ENCODE peak calls at places on chromosomes 16 and 17, in six cellular contexts. One of them, this sample, is unnamed.

GRCh38 chr17:41793749-41794602 is 7.5 kb upstream of the JUP start:
- DNase-seq in stimulated activated CD8-positive, alpha-beta memory T cell treated with anti-CD3 and anti-CD28 coated beads, Interleukin-15, amount 100 ng/mL, for 1 hour: no peak
- DNase-seq in hippocampal formation: no peak
- DNase-seq in pulmonary artery endothelial cell: no peak
- DNase-seq in occipital lobe: no peak
- DNase-seq in NCI-H524 treated with DMSO at 0.1 percent for 48 hours: no peak
- DNase-seq in this sample: peak

GRCh38 chr16:17921357-17921978 is 415.1 kb downstream of the NPIPA8 start:
- DNase-seq in stimulated activated CD8-positive, alpha-beta memory T cell treated with anti-CD3 and anti-CD28 coated beads, Interleukin-15, amount 100 ng/mL, for 1 hour: peak
- DNase-seq in hippocampal formation: no peak
- DNase-seq in pulmonary artery endothelial cell: no peak
- DNase-seq in occipital lobe: no peak
- DNase-seq in NCI-H524 treated with DMSO at 0.1 percent for 48 hours: no peak
- DNase-seq in this sample: no peak

GRCh38 chr17:46181940-46182339 is 11.3 kb downstream of the KANSL1 start:
- DNase-seq in stimulated activated CD8-positive, alpha-beta memory T cell treated with anti-CD3 and anti-CD28 coated beads, Interleukin-15, amount 100 ng/mL, for 1 hour: no peak
- DNase-seq in hippocampal formation: no peak
- DNase-seq in pulmonary artery endothelial cell: no peak
- DNase-seq in occipital lobe: no peak
- DNase-seq in NCI-H524 treated with DMSO at 0.1 percent for 48 hours: no peak
- DNase-seq in this sample: no peak

GRCh38 chr17:28570716-28571254 is 539 bp downstream of the PIGS start:
- DNase-seq in stimulated activated CD8-positive, alpha-beta memory T cell treated with anti-CD3 and anti-CD28 coated beads, Interleukin-15, amount 100 ng/mL, for 1 hour: no peak
- DNase-seq in hippocampal formation: no peak
- DNase-seq in pulmonary artery endothelial cell: no peak
- DNase-seq in occipital lobe: peak
- DNase-seq in NCI-H524 treated with DMSO at 0.1 percent for 48 hours: no peak
- DNase-seq in this sample: peak

GRCh38 chr17:45282683-45283644 is 21.1 kb upstream of the SPATA32 start:
- DNase-seq in stimulated activated CD8-positive, alpha-beta memory T cell treated with anti-CD3 and anti-CD28 coated beads, Interleukin-15, amount 100 ng/mL, for 1 hour: no peak
- DNase-seq in hippocampal formation: no peak
- DNase-seq in pulmonary artery endothelial cell: no peak
- DNase-seq in occipital lobe: peak
- DNase-seq in NCI-H524 treated with DMSO at 0.1 percent for 48 hours: peak
- DNase-seq in this sample: no peak

GRCh38 chr16:84786605-84787302 is 33.0 kb upstream of the CRISPLD2 start:
- DNase-seq in stimulated activated CD8-positive, alpha-beta memory T cell treated with anti-CD3 and anti-CD28 coated beads, Interleukin-15, amount 100 ng/mL, for 1 hour: no peak
- DNase-seq in hippocampal formation: no peak
- DNase-seq in pulmonary artery endothelial cell: no peak
- DNase-seq in occipital lobe: no peak
- DNase-seq in NCI-H524 treated with DMSO at 0.1 percent for 48 hours: no peak
- DNase-seq in this sample: no peak

GRCh38 chr16:75256059-75256870 is 4.8 kb upstream of the BCAR1 start:
- DNase-seq in stimulated activated CD8-positive, alpha-beta memory T cell treated with anti-CD3 and anti-CD28 coated beads, Interleukin-15, amount 100 ng/mL, for 1 hour: no peak
- DNase-seq in hippocampal formation: no peak
- DNase-seq in pulmonary artery endothelial cell: no peak
- DNase-seq in occipital lobe: no peak
- DNase-seq in NCI-H524 treated with DMSO at 0.1 percent for 48 hours: no peak
- DNase-seq in this sample: peak

GRCh38 chr16:81633147-81633619 is 145.9 kb upstream of the PLCG2 start:
- DNase-seq in stimulated activated CD8-positive, alpha-beta memory T cell treated with anti-CD3 and anti-CD28 coated beads, Interleukin-15, amount 100 ng/mL, for 1 hour: no peak
- DNase-seq in hippocampal formation: no peak
- DNase-seq in pulmonary artery endothelial cell: no peak
- DNase-seq in occipital lobe: no peak
- DNase-seq in NCI-H524 treated with DMSO at 0.1 percent for 48 hours: no peak
- DNase-seq in this sample: no peak

GRCh38 chr17:3885271-3885670 is 7.6 kb downstream of the CAMKK1 start:
- DNase-seq in stimulated activated CD8-positive, alpha-beta memory T cell treated with anti-CD3 and anti-CD28 coated beads, Interleukin-15, amount 100 ng/mL, for 1 hour: no peak
- DNase-seq in hippocampal formation: no peak
- DNase-seq in pulmonary artery endothelial cell: no peak
- DNase-seq in occipital lobe: no peak
- DNase-seq in NCI-H524 treated with DMSO at 0.1 percent for 48 hours: no peak
- DNase-seq in this sample: no peak

GRCh38 chr16:5504028-5504758 is 406.6 kb upstream of the EEF2KMT start:
- DNase-seq in stimulated activated CD8-positive, alpha-beta memory T cell treated with anti-CD3 and anti-CD28 coated beads, Interleukin-15, amount 100 ng/mL, for 1 hour: no peak
- DNase-seq in hippocampal formation: peak
- DNase-seq in pulmonary artery endothelial cell: no peak
- DNase-seq in occipital lobe: peak
- DNase-seq in NCI-H524 treated with DMSO at 0.1 percent for 48 hours: no peak
- DNase-seq in this sample: no peak

GRCh38 chr16:16828913-16829398 is 450.0 kb downstream of the NPIPA7 start:
- DNase-seq in stimulated activated CD8-positive, alpha-beta memory T cell treated with anti-CD3 and anti-CD28 coated beads, Interleukin-15, amount 100 ng/mL, for 1 hour: no peak
- DNase-seq in hippocampal formation: no peak
- DNase-seq in pulmonary artery endothelial cell: no peak
- DNase-seq in occipital lobe: no peak
- DNase-seq in NCI-H524 treated with DMSO at 0.1 percent for 48 hours: no peak
- DNase-seq in this sample: no peak

GRCh38 chr17:39001703-39002637 is 34.8 kb upstream of the FBXO47 start:
- DNase-seq in stimulated activated CD8-positive, alpha-beta memory T cell treated with anti-CD3 and anti-CD28 coated beads, Interleukin-15, amount 100 ng/mL, for 1 hour: no peak
- DNase-seq in hippocampal formation: no peak
- DNase-seq in pulmonary artery endothelial cell: no peak
- DNase-seq in occipital lobe: peak
- DNase-seq in NCI-H524 treated with DMSO at 0.1 percent for 48 hours: no peak
- DNase-seq in this sample: peak

GRCh38 chr17:34397265-34397664 is 34.2 kb upstream of the CCL1 start:
- DNase-seq in stimulated activated CD8-positive, alpha-beta memory T cell treated with anti-CD3 and anti-CD28 coated beads, Interleukin-15, amount 100 ng/mL, for 1 hour: no peak
- DNase-seq in hippocampal formation: no peak
- DNase-seq in pulmonary artery endothelial cell: no peak
- DNase-seq in occipital lobe: no peak
- DNase-seq in NCI-H524 treated with DMSO at 0.1 percent for 48 hours: no peak
- DNase-seq in this sample: no peak

GRCh38 chr16:88703486-88704309 is 2.5 kb downstream of the RNF166 start:
- DNase-seq in stimulated activated CD8-positive, alpha-beta memory T cell treated with anti-CD3 and anti-CD28 coated beads, Interleukin-15, amount 100 ng/mL, for 1 hour: peak
- DNase-seq in hippocampal formation: no peak
- DNase-seq in pulmonary artery endothelial cell: no peak
- DNase-seq in occipital lobe: peak
- DNase-seq in NCI-H524 treated with DMSO at 0.1 percent for 48 hours: no peak
- DNase-seq in this sample: no peak

GRCh38 chr17:11882716-11883115 is 114.6 kb downstream of the ZNF18 start:
- DNase-seq in stimulated activated CD8-positive, alpha-beta memory T cell treated with anti-CD3 and anti-CD28 coated beads, Interleukin-15, amount 100 ng/mL, for 1 hour: no peak
- DNase-seq in hippocampal formation: no peak
- DNase-seq in pulmonary artery endothelial cell: no peak
- DNase-seq in occipital lobe: no peak
- DNase-seq in NCI-H524 treated with DMSO at 0.1 percent for 48 hours: no peak
- DNase-seq in this sample: no peak

GRCh38 chr16:65745-66144 is 6.7 kb downstream of the RHBDF1 start:
- DNase-seq in stimulated activated CD8-positive, alpha-beta memory T cell treated with anti-CD3 and anti-CD28 coated beads, Interleukin-15, amount 100 ng/mL, for 1 hour: peak
- DNase-seq in hippocampal formation: peak
- DNase-seq in pulmonary artery endothelial cell: no peak
- DNase-seq in occipital lobe: peak
- DNase-seq in NCI-H524 treated with DMSO at 0.1 percent for 48 hours: no peak
- DNase-seq in this sample: peak

GRCh38 chr16:24093049-24093448 is 163.1 kb upstream of the CACNG3 start:
- DNase-seq in stimulated activated CD8-positive, alpha-beta memory T cell treated with anti-CD3 and anti-CD28 coated beads, Interleukin-15, amount 100 ng/mL, for 1 hour: no peak
- DNase-seq in hippocampal formation: no peak
- DNase-seq in pulmonary artery endothelial cell: no peak
- DNase-seq in occipital lobe: no peak
- DNase-seq in NCI-H524 treated with DMSO at 0.1 percent for 48 hours: no peak
- DNase-seq in this sample: no peak

GRCh38 chr16:66934138-66934838 is at the start of gene CIAO2B:
- DNase-seq in stimulated activated CD8-positive, alpha-beta memory T cell treated with anti-CD3 and anti-CD28 coated beads, Interleukin-15, amount 100 ng/mL, for 1 hour: peak
- DNase-seq in hippocampal formation: peak
- DNase-seq in pulmonary artery endothelial cell: peak
- DNase-seq in occipital lobe: peak
- DNase-seq in NCI-H524 treated with DMSO at 0.1 percent for 48 hours: no peak
- DNase-seq in this sample: peak

GRCh38 chr17:28494445-28495188 is 11.5 kb upstream of the FOXN1 start:
- DNase-seq in stimulated activated CD8-positive, alpha-beta memory T cell treated with anti-CD3 and anti-CD28 coated beads, Interleukin-15, amount 100 ng/mL, for 1 hour: peak
- DNase-seq in hippocampal formation: peak
- DNase-seq in pulmonary artery endothelial cell: no peak
- DNase-seq in occipital lobe: peak
- DNase-seq in NCI-H524 treated with DMSO at 0.1 percent for 48 hours: peak
- DNase-seq in this sample: peak

GRCh38 chr16:73082608-73083007 is 34.7 kb upstream of the ZFHX3 start:
- DNase-seq in stimulated activated CD8-positive, alpha-beta memory T cell treated with anti-CD3 and anti-CD28 coated beads, Interleukin-15, amount 100 ng/mL, for 1 hour: no peak
- DNase-seq in hippocampal formation: no peak
- DNase-seq in pulmonary artery endothelial cell: no peak
- DNase-seq in occipital lobe: no peak
- DNase-seq in NCI-H524 treated with DMSO at 0.1 percent for 48 hours: no peak
- DNase-seq in this sample: peak

GRCh38 chr16:58492735-58493134 is 7.2 kb upstream of the NDRG4 start:
- DNase-seq in stimulated activated CD8-positive, alpha-beta memory T cell treated with anti-CD3 and anti-CD28 coated beads, Interleukin-15, amount 100 ng/mL, for 1 hour: no peak
- DNase-seq in hippocampal formation: no peak
- DNase-seq in pulmonary artery endothelial cell: no peak
- DNase-seq in occipital lobe: no peak
- DNase-seq in NCI-H524 treated with DMSO at 0.1 percent for 48 hours: no peak
- DNase-seq in this sample: no peak

GRCh38 chr17:9668532-9668931 is 23.2 kb downstream of the USP43 start:
- DNase-seq in stimulated activated CD8-positive, alpha-beta memory T cell treated with anti-CD3 and anti-CD28 coated beads, Interleukin-15, amount 100 ng/mL, for 1 hour: no peak
- DNase-seq in hippocampal formation: no peak
- DNase-seq in pulmonary artery endothelial cell: no peak
- DNase-seq in occipital lobe: no peak
- DNase-seq in NCI-H524 treated with DMSO at 0.1 percent for 48 hours: no peak
- DNase-seq in this sample: no peak

GRCh38 chr16:74871608-74872007 is 97.0 kb upstream of the FA2H start:
- DNase-seq in stimulated activated CD8-positive, alpha-beta memory T cell treated with anti-CD3 and anti-CD28 coated beads, Interleukin-15, amount 100 ng/mL, for 1 hour: no peak
- DNase-seq in hippocampal formation: no peak
- DNase-seq in pulmonary artery endothelial cell: no peak
- DNase-seq in occipital lobe: no peak
- DNase-seq in NCI-H524 treated with DMSO at 0.1 percent for 48 hours: no peak
- DNase-seq in this sample: no peak